ENCODE peak calls at places on chromosomes 11 and 22, in nine cellular contexts. H, G, B, A, S, C, E, M and V are unnamed samples.

GRCh38 chr11:377174-377865 is 8.0 kb downstream of the B4GALNT4 start:
- DNase-seq in H (no peak), G (no peak), B (no peak), A (no peak), S (no peak), C (no peak), E (no peak), M (no peak), V (no peak)

GRCh38 chr22:20420157-20420842 is 17.3 kb downstream of the SCARF2 start:
- DNase-seq in H (no peak), G (no peak), B (no peak), A (no peak), S (no peak), C (no peak), E (no peak), M (no peak), V (no peak)

GRCh38 chr22:26314656-26315055 is 114.4 kb upstream of the ASPHD2 start:
- DNase-seq in H (no peak), G (no peak), B (no peak), A (no peak), S (no peak), C (no peak), E (no peak), M (no peak), V (no peak)

GRCh38 chr11:124199702-124200101 is 16.6 kb downstream of the OR10D3 start:
- DNase-seq in H (peak), G (no peak), B (no peak), A (peak), S (no peak), C (peak), E (no peak), M (no peak), V (no peak)

GRCh38 chr11:5564259-5565019 is 16.1 kb upstream of the OR52H1 start:
- DNase-seq in H (peak), G (no peak), B (no peak), A (peak), S (no peak), C (peak), E (no peak), M (no peak), V (no peak)

GRCh38 chr11:78420796-78421209 is 3.2 kb upstream of the GAB2 start:
- DNase-seq in H (peak), G (no peak), B (no peak), A (peak), S (peak), C (no peak), E (peak), M (no peak), V (no peak)

GRCh38 chr22:49402169-49402568 is 425.5 kb downstream of the BRD1 start:
- DNase-seq in H (no peak), G (no peak), B (peak), A (no peak), S (no peak), C (no peak), E (no peak), M (no peak), V (no peak)

GRCh38 chr22:22103078-22103593 is 120.5 kb upstream of the TOP3B start:
- DNase-seq in H (peak), G (no peak), B (no peak), A (no peak), S (no peak), C (no peak), E (no peak), M (peak), V (no peak)

GRCh38 chr22:47996446-47996857 is 1234.0 kb downstream of the TBC1D22A start:
- DNase-seq in H (no peak), G (no peak), B (no peak), A (no peak), S (no peak), C (no peak), E (no peak), M (no peak), V (no peak)

GRCh38 chr11:22454461-22454860 is 116.3 kb downstream of the SLC17A6 start:
- DNase-seq in H (no peak), G (no peak), B (no peak), A (peak), S (no peak), C (no peak), E (no peak), M (no peak), V (no peak)

GRCh38 chr11:16787035-16787744 is 48.7 kb downstream of the C11orf58 start:
- DNase-seq in H (peak), G (no peak), B (no peak), A (peak), S (no peak), C (no peak), E (no peak), M (no peak), V (no peak)

GRCh38 chr11:12289667-12290476 is 87.5 kb upstream of the PARVA start:
- DNase-seq in H (no peak), G (peak), B (no peak), A (no peak), S (no peak), C (no peak), E (peak), M (no peak), V (no peak)

GRCh38 chr11:133597236-133597635 is 64.9 kb upstream of the OPCML start:
- DNase-seq in H (no peak), G (peak), B (no peak), A (no peak), S (no peak), C (no peak), E (no peak), M (no peak), V (no peak)

GRCh38 chr11:86291466-86292262 is 10.4 kb upstream of the HIKESHI start:
- DNase-seq in H (peak), G (no peak), B (peak), A (peak), S (no peak), C (peak), E (peak), M (peak), V (peak)

GRCh38 chr11:88631497-88631896 is 294.0 kb upstream of the CTSC start:
- DNase-seq in H (peak), G (no peak), B (no peak), A (peak), S (no peak), C (peak), E (no peak), M (peak), V (no peak)

GRCh38 chr11:64870893-64871849 is 7.2 kb downstream of the EHD1 start:
- DNase-seq in H (no peak), G (no peak), B (peak), A (no peak), S (no peak), C (no peak), E (no peak), M (no peak), V (no peak)

GRCh38 chr22:32475428-32476010 is 908 bp downstream of the FBXO7 start:
- DNase-seq in H (peak), G (no peak), B (peak), A (no peak), S (no peak), C (no peak), E (peak), M (peak), V (no peak)

GRCh38 chr11:24617856-24618255 is 121.0 kb downstream of the LUZP2 start:
- DNase-seq in H (no peak), G (no peak), B (no peak), A (no peak), S (no peak), C (no peak), E (no peak), M (no peak), V (no peak)

GRCh38 chr22:39414377-39414776 is 14.8 kb downstream of the TAB1 start:
- DNase-seq in H (no peak), G (no peak), B (no peak), A (no peak), S (no peak), C (no peak), E (no peak), M (no peak), V (no peak)

GRCh38 chr22:24005201-24005600 is at the start of gene GSTT4:
- DNase-seq in H (no peak), G (no peak), B (no peak), A (no peak), S (no peak), C (no peak), E (peak), M (no peak), V (no peak)

GRCh38 chr11:112783945-112784322 is 177.3 kb upstream of the NCAM1 start:
- DNase-seq in H (no peak), G (no peak), B (no peak), A (peak), S (no peak), C (no peak), E (no peak), M (no peak), V (no peak)

GRCh38 chr11:100354736-100355135 is 332.4 kb upstream of the ARHGAP42 start:
- DNase-seq in H (no peak), G (no peak), B (no peak), A (no peak), S (no peak), C (no peak), E (no peak), M (no peak), V (no peak)

GRCh38 chr11:102292951-102293350 is 24.3 kb upstream of the BIRC3 start:
- DNase-seq in H (no peak), G (no peak), B (no peak), A (no peak), S (no peak), C (no peak), E (no peak), M (no peak), V (no peak)

GRCh38 chr11:102788334-102789035 is 8.1 kb upstream of the MMP10 start:
- DNase-seq in H (peak), G (no peak), B (no peak), A (no peak), S (no peak), C (no peak), E (no peak), M (no peak), V (no peak)

GRCh38 chr11:61949169-61950034 is 749 bp upstream of the BEST1 start:
- DNase-seq in H (peak), G (no peak), B (peak), A (peak), S (peak), C (peak), E (no peak), M (peak), V (no peak)
- H3K27ac ChIP-seq in H (peak), G (peak), B (no peak), A (no peak), S (no peak), C (peak), E (peak), M (no peak), V (no peak)

DNA sequence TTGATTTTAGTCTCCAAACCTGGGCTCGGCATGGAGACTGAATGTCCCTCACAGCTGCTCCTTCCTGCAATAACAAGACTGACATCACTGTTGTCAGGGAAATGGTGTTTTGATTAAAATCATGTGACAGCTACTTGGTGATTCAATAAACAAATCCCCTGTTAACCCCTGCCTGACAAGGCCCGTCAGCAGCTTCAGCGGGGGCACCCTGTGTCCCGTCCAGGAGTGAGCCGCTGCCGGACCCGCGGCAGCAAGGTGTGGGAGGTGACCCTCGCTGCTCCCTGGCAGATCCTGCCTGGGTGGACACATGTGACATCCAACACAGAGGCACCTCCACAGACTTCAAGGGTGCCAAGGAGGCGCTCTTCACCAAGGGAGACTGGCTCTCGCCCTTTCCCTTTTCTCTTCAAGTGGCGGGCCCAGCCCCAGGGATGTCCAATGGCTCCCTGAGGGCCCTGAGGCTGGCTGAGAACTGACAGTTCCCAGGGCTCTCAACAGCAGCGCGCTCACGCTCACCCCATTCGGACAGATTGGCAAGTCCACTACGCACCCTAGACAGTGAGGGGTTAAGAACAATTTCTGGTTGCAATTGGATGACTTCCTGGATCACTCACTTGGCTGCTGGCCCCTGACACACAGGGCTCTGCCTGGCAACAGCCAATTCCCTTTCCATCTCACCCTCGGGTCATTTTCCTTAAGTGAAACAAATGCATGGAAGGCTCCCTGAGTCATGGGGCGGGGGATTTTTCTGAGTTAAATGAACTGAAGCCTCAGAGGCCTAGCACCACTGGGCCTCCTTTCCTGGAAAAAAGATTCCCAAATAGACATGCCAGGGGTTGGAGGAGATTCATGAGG is 30.7 kb downstream of the PPP2R1B start:
- DNase-seq in H (peak), G (no peak), B (peak), A (peak), S (peak), C (peak), E (peak), M (no peak), V (no peak)
- H3K27ac ChIP-seq in H (peak), G (peak), B (peak), A (peak), S (peak), C (peak), E (peak), M (no peak), V (no peak)

DNA sequence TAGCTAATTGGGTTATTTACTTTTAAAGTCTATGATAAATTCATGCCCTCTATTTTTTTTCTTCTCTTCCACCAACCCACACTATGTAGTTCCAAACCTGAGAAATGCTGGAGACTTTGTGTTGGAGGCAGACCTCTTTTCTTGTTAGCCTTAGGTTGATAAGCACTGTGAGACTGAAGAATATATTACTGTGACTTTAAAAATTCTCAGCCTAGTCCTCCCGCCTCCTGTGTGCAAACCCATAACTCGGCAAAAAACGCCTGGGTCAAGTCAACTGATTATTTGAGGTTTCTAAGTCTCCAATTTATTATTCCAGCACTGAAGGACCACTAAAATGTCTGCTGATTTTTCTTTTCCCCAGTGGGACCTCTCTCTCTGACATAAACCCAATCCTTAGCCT is 1945.9 kb upstream of the RAG2 start:
- DNase-seq in H (no peak), G (no peak), B (no peak), A (no peak), S (no peak), C (no peak), E (no peak), M (no peak), V (no peak)
- H3K27ac ChIP-seq in H (no peak), G (no peak), B (no peak), A (no peak), S (no peak), C (no peak), E (no peak), M (no peak), V (no peak)

GRCh38 chr11:118939948-118940598 is 14.3 kb upstream of the BCL9L start:
- DNase-seq in H (peak), G (no peak), B (no peak), A (no peak), S (no peak), C (no peak), E (no peak), M (peak), V (no peak)

GRCh38 chr11:118935381-118935780 is 9.7 kb upstream of the BCL9L start:
- DNase-seq in H (no peak), G (no peak), B (no peak), A (no peak), S (no peak), C (no peak), E (no peak), M (no peak), V (no peak)

GRCh38 chr11:118933486-118933885 is 7.8 kb upstream of the BCL9L start:
- DNase-seq in H (peak), G (no peak), B (no peak), A (no peak), S (no peak), C (no peak), E (peak), M (no peak), V (no peak)

GRCh38 chr11:118939412-118939915 is 13.7 kb upstream of the BCL9L start:
- DNase-seq in H (no peak), G (no peak), B (no peak), A (no peak), S (no peak), C (no peak), E (no peak), M (peak), V (no peak)

DNA sequence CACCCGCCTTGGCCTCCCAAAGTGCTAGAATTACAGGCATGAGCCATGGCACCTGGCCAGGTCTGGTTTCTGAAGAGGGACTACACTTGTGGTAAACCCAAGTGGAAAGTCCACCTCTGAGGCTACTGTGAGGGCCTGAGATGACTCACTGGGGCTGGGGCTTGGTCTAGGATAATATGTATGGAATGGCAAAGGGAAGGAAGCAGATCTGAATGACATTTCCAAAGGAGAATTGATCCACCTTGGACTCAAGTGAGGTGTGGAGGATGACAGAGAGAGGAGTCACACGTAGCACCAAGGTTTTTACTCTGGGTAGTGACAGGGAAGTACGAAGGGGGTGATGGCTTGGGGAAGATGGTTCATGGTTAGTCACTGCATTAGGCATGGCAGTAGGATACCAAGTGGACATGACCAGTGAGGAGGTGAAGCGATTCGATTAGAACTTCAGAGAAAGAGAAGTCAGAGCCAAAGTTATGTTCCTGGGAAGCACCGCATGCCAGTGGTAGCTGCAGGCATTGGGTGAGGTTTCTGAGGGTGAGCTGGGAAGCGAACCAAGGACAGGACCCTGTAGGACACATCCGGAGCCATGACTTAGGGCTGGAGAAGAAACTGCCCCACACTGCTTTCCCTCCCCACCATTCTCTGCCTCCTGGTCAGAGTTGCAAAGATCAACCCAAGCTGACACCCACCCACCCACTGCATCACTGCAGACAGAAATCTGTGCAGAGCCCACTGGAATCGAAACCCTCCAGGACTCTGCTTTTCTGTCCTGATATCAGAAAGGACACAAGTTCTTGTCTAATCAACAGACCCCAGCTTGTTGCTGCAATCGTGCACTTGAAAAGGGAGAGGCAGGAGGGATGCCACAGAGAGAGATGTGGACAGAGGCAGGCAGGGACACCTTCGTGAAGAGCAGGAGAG is 13.0 kb upstream of the BCL9L start:
- DNase-seq in H (peak), G (no peak), B (no peak), A (peak), S (no peak), C (peak), E (no peak), M (no peak), V (no peak)
- H3K27ac ChIP-seq in H (no peak), G (no peak), B (no peak), A (no peak), S (no peak), C (no peak), E (no peak), M (no peak), V (no peak)

GRCh38 chr11:106990322-106990721 is 28.0 kb downstream of the GUCY1A2 start:
- DNase-seq in H (no peak), G (no peak), B (no peak), A (no peak), S (no peak), C (no peak), E (no peak), M (no peak), V (no peak)
- H3K27ac ChIP-seq in H (no peak), G (no peak), B (no peak), A (no peak), S (no peak), C (no peak), E (no peak), M (no peak), V (no peak)

GRCh38 chr11:110161061-110161460 is 67.9 kb downstream of the ZC3H12C start:
- DNase-seq in H (no peak), G (no peak), B (no peak), A (no peak), S (no peak), C (no peak), E (no peak), M (no peak), V (no peak)

GRCh38 chr11:110160016-110160415 is 66.8 kb downstream of the ZC3H12C start:
- DNase-seq in H (peak), G (no peak), B (no peak), A (peak), S (no peak), C (no peak), E (no peak), M (no peak), V (no peak)

GRCh38 chr11:110159491-110159890 is 66.3 kb downstream of the ZC3H12C start:
- DNase-seq in H (no peak), G (no peak), B (no peak), A (no peak), S (no peak), C (no peak), E (no peak), M (no peak), V (no peak)

GRCh38 chr11:110156503-110156902 is 63.3 kb downstream of the ZC3H12C start:
- DNase-seq in H (no peak), G (no peak), B (no peak), A (no peak), S (no peak), C (no peak), E (no peak), M (no peak), V (no peak)

GRCh38 chr11:110158317-110159200 is 65.4 kb downstream of the ZC3H12C start:
- DNase-seq in H (no peak), G (no peak), B (no peak), A (no peak), S (no peak), C (no peak), E (no peak), M (no peak), V (no peak)
- H3K27ac ChIP-seq in H (no peak), G (no peak), B (no peak), A (no peak), S (no peak), C (no peak), E (no peak), M (peak), V (no peak)

DNA sequence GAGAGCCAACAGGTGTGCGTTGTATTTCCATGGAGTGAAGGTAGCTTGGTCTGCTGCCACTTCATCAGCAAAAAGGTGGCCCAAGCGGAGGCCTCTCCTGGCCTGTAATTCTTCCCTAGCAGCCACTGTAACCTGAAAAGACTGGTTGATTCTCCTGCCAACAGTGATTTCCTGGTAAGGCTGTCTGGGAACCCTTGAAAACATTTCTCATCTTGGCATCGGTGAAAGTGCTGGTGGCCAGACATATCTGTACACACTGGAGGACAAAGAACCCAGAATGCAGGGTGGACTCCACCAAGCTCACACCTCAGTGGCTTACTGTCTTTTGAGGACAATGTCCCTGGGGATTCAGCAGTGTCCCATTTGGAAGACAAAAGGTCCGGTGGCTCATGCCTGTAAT is 128.0 kb downstream of the TRIM29 start:
- DNase-seq in H (no peak), G (no peak), B (no peak), A (no peak), S (no peak), C (no peak), E (no peak), M (no peak), V (no peak)
- H3K27ac ChIP-seq in H (no peak), G (no peak), B (no peak), A (no peak), S (no peak), C (no peak), E (no peak), M (no peak), V (no peak)